ENCODE peak calls at places on chromosome 12, in nine cellular contexts. H, R, X, A, N, C, Q, Z and D are unnamed samples.

GRCh38 chr12:47141459-47141858 is 61.7 kb upstream of the AMIGO2 start:
- DNase-seq in R (no peak), A (no peak), H (no peak), N (no peak), X (no peak), Z (no peak), C (no peak), Q (no peak), D (no peak)

GRCh38 chr12:130989391-130989790 is 35.7 kb downstream of the ADGRD1 start:
- DNase-seq in R (no peak), N (no peak), Z (no peak), H (no peak), A (no peak), C (no peak), X (no peak), Q (no peak), D (no peak)

GRCh38 chr12:110079477-110080400 is 31.4 kb upstream of the C12orf76 start:
- DNase-seq in C (peak), N (peak), X (peak), H (peak), R (peak), A (peak), Q (peak), Z (peak), D (no peak)

GRCh38 chr12:68292157-68292940 is 38.9 kb upstream of the IL22 start:
- DNase-seq in A (no peak), Z (no peak), C (no peak), Q (no peak), R (no peak), H (no peak), X (no peak), N (no peak), D (no peak)

GRCh38 chr12:15910864-15911696 is at the start of gene DERA:
- DNase-seq in A (peak), H (peak), Q (peak), R (peak), C (peak), N (peak), Z (peak), X (peak), D (peak)

GRCh38 chr12:118979763-118980406 is 1.5 kb upstream of the SRRM4 start:
- DNase-seq in N (peak), C (peak), A (peak), R (peak), Z (peak), Q (no peak), H (peak), X (peak), D (peak)

GRCh38 chr12:108312885-108313203 is 26.3 kb downstream of the CMKLR1 start:
- DNase-seq in Z (no peak), C (no peak), Q (no peak), R (no peak), H (no peak), A (peak), N (no peak), X (no peak), D (peak)

GRCh38 chr12:131461096-131461495 is 249.8 kb upstream of the SFSWAP start:
- DNase-seq in A (no peak), Z (no peak), X (no peak), C (no peak), H (no peak), N (no peak), R (no peak), Q (no peak), D (no peak)

GRCh38 chr12:121774968-121775474 is 18.5 kb downstream of the RHOF start:
- DNase-seq in N (no peak), C (no peak), R (no peak), Z (no peak), X (no peak), Q (no peak), H (no peak), A (no peak), D (no peak)

GRCh38 chr12:106976013-106976658 is 10.8 kb downstream of the MTERF2 start:
- DNase-seq in X (no peak), C (peak), A (peak), Q (no peak), Z (no peak), R (no peak), N (no peak), H (no peak), D (peak)

GRCh38 chr12:47361389-47362031 is 281.8 kb upstream of the AMIGO2 start:
- DNase-seq in A (no peak), H (no peak), X (peak), C (no peak), Q (peak), Z (peak), R (peak), N (peak), D (no peak)

GRCh38 chr12:100473716-100474150 is at the start of gene NR1H4:
- DNase-seq in N (peak), X (no peak), Q (no peak), Z (no peak), A (no peak), H (peak), R (no peak), C (peak), D (peak)

GRCh38 chr12:70555081-70555480 is 82.1 kb downstream of the PTPRB start:
- DNase-seq in N (no peak), A (no peak), X (no peak), Q (no peak), R (no peak), C (no peak), H (no peak), Z (no peak), D (no peak)

GRCh38 chr12:48203192-48203591 is at the start of gene OR10AD1:
- DNase-seq in Q (no peak), N (no peak), Z (no peak), R (no peak), C (no peak), H (no peak), A (no peak), X (no peak), D (no peak)

GRCh38 chr12:74752196-74752595 is 214.6 kb downstream of the ATXN7L3B start:
- DNase-seq in N (no peak), C (no peak), Z (no peak), X (no peak), R (no peak), A (no peak), Q (no peak), H (no peak), D (no peak)

GRCh38 chr12:12784911-12785814 is at the start of gene APOLD1:
- DNase-seq in R (peak), C (no peak), H (no peak), Q (peak), Z (no peak), X (no peak), A (no peak), N (no peak), D (no peak)

GRCh38 chr12:26195641-26196423 is 459 bp downstream of the SSPN start:
- DNase-seq in N (peak), A (peak), Z (no peak), X (peak), Q (no peak), C (peak), H (peak), R (no peak), D (peak)

GRCh38 chr12:49389092-49389703 is 21.9 kb downstream of the SPATS2 start:
- DNase-seq in Q (no peak), C (no peak), Z (no peak), A (peak), N (peak), X (peak), R (no peak), H (no peak), D (no peak)

GRCh38 chr12:120751389-120751788 is 25.8 kb downstream of the ACADS start:
- DNase-seq in C (no peak), H (no peak), Z (no peak), N (no peak), Q (no peak), R (no peak), X (no peak), A (no peak), D (no peak)

GRCh38 chr12:54364413-54364812 is at the start of gene GPR84:
- DNase-seq in A (no peak), C (no peak), Z (no peak), N (no peak), X (no peak), Q (no peak), R (peak), H (no peak), D (no peak)

GRCh38 chr12:49086116-49086515 is 8.5 kb downstream of the DHH start:
- DNase-seq in H (no peak), C (peak), A (no peak), X (no peak), R (no peak), Q (no peak), N (no peak), Z (no peak), D (peak)

GRCh38 chr12:64036414-64036813 is 185.7 kb downstream of the KICS2 start:
- DNase-seq in Z (no peak), X (no peak), A (no peak), N (no peak), C (no peak), H (no peak), R (no peak), Q (no peak), D (peak)

GRCh38 chr12:19572920-19573558 is 133.7 kb downstream of the AEBP2 start:
- DNase-seq in C (peak), Q (no peak), X (peak), H (no peak), N (peak), A (peak), R (peak), Z (peak), D (peak)

GRCh38 chr12:117889098-117889497 is 79.7 kb downstream of the KSR2 start:
- DNase-seq in Q (no peak), N (no peak), R (peak), H (no peak), C (no peak), A (no peak), X (no peak), Z (no peak), D (no peak)

GRCh38 chr12:48952691-48953090 is 4.6 kb downstream of the ARF3 start:
- DNase-seq in A (no peak), C (no peak), R (no peak), X (no peak), Z (no peak), N (no peak), Q (no peak), H (no peak), D (no peak)

GRCh38 chr12:116427200-116427932 is 131.8 kb upstream of the MAP1LC3B2 start:
- DNase-seq in N (no peak), R (no peak), C (no peak), A (peak), Z (no peak), X (no peak), Q (no peak), H (peak), D (peak)

GRCh38 chr12:45214739-45215418 is 1.0 kb upstream of the ANO6 start:
- DNase-seq in X (no peak), A (no peak), Q (no peak), C (peak), Z (no peak), N (no peak), R (no peak), H (no peak), D (peak)

GRCh38 chr12:67034110-67034879 is 234.9 kb upstream of the CAND1 start:
- DNase-seq in R (no peak), Z (no peak), N (no peak), X (no peak), H (no peak), A (no peak), C (peak), Q (no peak), D (no peak)

GRCh38 chr12:67651380-67651695 is 2.8 kb downstream of the DYRK2 start:
- DNase-seq in N (peak), C (peak), H (peak), X (peak), A (peak), R (peak), Q (no peak), Z (no peak), D (peak)

GRCh38 chr12:84874125-84874824 is 38.3 kb downstream of the SLC6A15 start:
- DNase-seq in Q (no peak), Z (peak), A (peak), H (peak), R (peak), X (no peak), C (peak), N (peak), D (peak)

GRCh38 chr12:109726511-109727038 is 12.9 kb downstream of the FAM222A start:
- DNase-seq in R (no peak), X (no peak), N (no peak), H (no peak), Z (no peak), C (no peak), Q (no peak), A (no peak), D (no peak)

GRCh38 chr12:48063530-48063929 is 42.3 kb downstream of the SENP1 start:
- DNase-seq in A (no peak), R (no peak), Q (no peak), C (no peak), N (no peak), H (no peak), Z (no peak), X (no peak), D (no peak)

GRCh38 chr12:50275545-50275944 is 7.8 kb downstream of the LIMA1 start:
- DNase-seq in Z (peak), N (peak), Q (no peak), X (peak), A (no peak), H (no peak), C (no peak), R (no peak), D (no peak)

GRCh38 chr12:94057262-94058151 is 90.9 kb upstream of the PLXNC1 start:
- DNase-seq in C (no peak), N (no peak), A (no peak), X (no peak), H (no peak), Z (no peak), Q (no peak), R (no peak), D (peak)

GRCh38 chr12:93622485-93622884 is 50.0 kb downstream of the SOCS2 start:
- DNase-seq in C (peak), R (no peak), A (no peak), Q (no peak), N (no peak), X (no peak), Z (no peak), H (no peak), D (peak)

GRCh38 chr12:120833849-120834248 is 70.3 kb downstream of the SPPL3 start:
- DNase-seq in N (no peak), A (no peak), C (peak), X (no peak), R (no peak), Z (no peak), H (no peak), Q (no peak), D (peak)

GRCh38 chr12:14629832-14630688 is 62.4 kb upstream of the PLBD1 start:
- DNase-seq in Z (peak), Q (peak), A (peak), N (peak), X (peak), C (peak), H (peak), R (peak), D (peak)

GRCh38 chr12:55019784-55020183 is at the start of gene NEUROD4:
- DNase-seq in C (peak), H (no peak), A (peak), X (no peak), R (no peak), Z (peak), N (peak), Q (peak), D (peak)

GRCh38 chr12:75790219-75790618 is 241.4 kb downstream of the PHLDA1 start:
- DNase-seq in C (peak), Q (no peak), R (no peak), N (no peak), X (no peak), H (no peak), A (no peak), Z (no peak), D (peak)

GRCh38 chr12:52020539-52021336 is 14.0 kb downstream of the TAMALIN start:
- DNase-seq in X (peak), A (peak), R (peak), Z (peak), H (peak), Q (no peak), C (peak), N (no peak), D (no peak)
- H3K4me3 ChIP-seq in X (no peak), A (no peak), R (no peak), Z (no peak), H (no peak), Q (no peak), C (no peak), N (no peak), D (no peak)

GRCh38 chr12:27243006-27243405 is 1.1 kb upstream of the STK38L start:
- DNase-seq in X (no peak), A (no peak), N (no peak), Z (no peak), R (no peak), Q (no peak), H (no peak), C (no peak), D (no peak)
- TF ChIP-seq CTCF in X (no peak), A (no peak), N (no peak), Z (no peak), R (no peak), Q (no peak), H (no peak), C (no peak), D (no peak)

GRCh38 chr12:42338280-42338679 is 12.3 kb downstream of the PPHLN1 start:
- DNase-seq in C (no peak), H (no peak), N (no peak), X (no peak), A (no peak), Q (no peak), R (no peak), Z (no peak), D (no peak)

GRCh38 chr12:42336286-42336685 is 10.3 kb downstream of the PPHLN1 start:
- DNase-seq in C (no peak), X (no peak), R (no peak), Z (no peak), Q (no peak), A (no peak), H (no peak), N (no peak), D (no peak)

GRCh38 chr12:42343721-42344120 is 17.8 kb downstream of the PPHLN1 start:
- DNase-seq in H (no peak), R (no peak), X (no peak), Q (no peak), N (no peak), A (no peak), C (no peak), Z (no peak), D (no peak)

GRCh38 chr12:42346603-42347002 is 20.6 kb downstream of the PPHLN1 start:
- DNase-seq in Z (no peak), R (no peak), A (no peak), C (no peak), H (no peak), N (no peak), Q (no peak), X (no peak), D (no peak)

DNA sequence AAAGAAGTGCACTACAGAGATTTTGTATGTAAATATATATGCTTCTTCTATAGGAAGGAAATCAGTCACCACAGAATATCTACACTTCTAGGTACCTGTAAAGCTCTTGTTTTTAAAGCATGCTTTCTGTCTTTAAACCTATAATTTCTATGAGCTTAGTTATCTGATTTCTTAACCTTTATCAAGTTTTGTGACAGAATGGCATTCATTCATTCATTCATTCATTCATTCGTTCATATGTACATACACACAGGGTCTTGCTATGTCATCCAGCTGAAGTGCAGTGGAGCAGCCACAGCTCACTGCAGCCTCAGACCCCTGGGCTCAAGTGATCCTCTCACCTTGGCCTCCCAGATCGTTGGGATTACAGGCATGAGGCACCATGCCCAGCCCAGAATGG is 16.1 kb downstream of the PPHLN1 start:
- DNase-seq in Q (no peak), Z (no peak), R (no peak), X (no peak), C (no peak), A (no peak), N (no peak), H (no peak), D (no peak)
- H3K4me3 ChIP-seq in Q (no peak), Z (no peak), R (no peak), X (no peak), C (no peak), A (no peak), N (no peak), H (no peak), D (no peak)

DNA sequence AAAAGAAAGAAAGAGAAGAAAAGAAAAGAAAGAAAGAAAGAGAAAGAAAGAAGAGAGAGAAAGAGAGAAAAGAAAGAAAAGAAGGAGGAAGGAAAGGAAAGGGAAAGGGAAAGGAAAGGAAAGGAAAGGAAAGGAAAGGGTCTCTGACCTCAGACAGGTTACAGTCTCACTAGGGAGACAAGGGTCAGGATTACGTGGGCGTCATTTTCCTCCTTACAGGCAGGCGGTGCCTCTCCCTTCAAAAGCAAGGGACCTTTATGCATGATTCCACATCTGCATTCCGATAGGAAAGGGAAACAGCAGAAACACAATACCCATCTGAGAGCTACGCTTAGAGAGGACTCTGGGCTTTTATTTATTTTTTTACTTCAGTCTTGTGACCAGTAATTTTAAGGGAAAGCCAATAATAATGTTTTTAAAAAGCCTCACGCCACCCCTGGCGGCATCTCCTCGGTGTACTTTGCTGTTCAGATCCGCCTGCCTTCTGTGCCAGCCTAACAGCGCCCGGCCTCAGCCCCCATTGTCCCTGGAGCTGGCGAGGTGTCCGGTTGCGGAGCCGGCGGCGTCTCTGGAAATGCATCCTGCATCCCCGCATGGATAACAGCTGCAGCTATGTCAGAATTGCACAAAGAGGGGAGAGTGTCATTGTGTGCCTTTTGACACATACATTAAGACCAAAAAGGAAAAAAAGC is 882 bp upstream of the HIP1R start:
- DNase-seq in H (peak), N (peak), X (peak), A (peak), Q (peak), C (peak), R (no peak), Z (no peak), D (peak)
- TF ChIP-seq CTCF in H (peak), N (no peak), X (peak), A (no peak), Q (no peak), C (no peak), R (peak), Z (no peak), D (peak)